ENCODE peak calls at places on chromosomes 4 and X, in six cellular contexts. G, H, Y, M, N and K are unnamed samples.

GRCh38 chrX:48890934-48891401 is 6.6 kb downstream of the TIMM17B start:
- DNase-seq in G (no peak), H (no peak), Y (no peak), M (peak; percentile 15), N (no peak), K (no peak)

GRCh38 chr4:113146876-113147358 is 97.5 kb downstream of the ANK2 start:
- DNase-seq in G (peak; percentile 15), H (no peak), Y (no peak), M (peak; percentile 59), N (no peak), K (peak; percentile 3)

GRCh38 chr4:23035521-23036056 is 342.9 kb downstream of the GBA3 start:
- DNase-seq in G (no peak), H (no peak), Y (peak; percentile 92), M (no peak), N (no peak), K (no peak)

GRCh38 chrX:119677654-119677981 is 15.3 kb downstream of the SEPTIN6 start:
- DNase-seq in G (no peak), H (no peak), Y (no peak), M (no peak), N (no peak), K (no peak)

GRCh38 chr4:184287697-184288255 is 70.1 kb upstream of the ENPP6 start:
- DNase-seq in G (peak; percentile 79), H (peak; percentile 78), Y (peak; percentile 48), M (peak; percentile 60), N (no peak), K (no peak)

GRCh38 chr4:101527186-101527585 is 179.9 kb upstream of the PPP3CA start:
- DNase-seq in G (no peak), H (peak; percentile 48), Y (no peak), M (peak; percentile 10), N (peak; percentile 23), K (peak; percentile 15)

GRCh38 chr4:94472056-94472826 is 20.5 kb downstream of the PDLIM5 start:
- DNase-seq in G (peak; percentile 74), H (peak; percentile 52), Y (no peak), M (peak; percentile 90), N (no peak), K (no peak)

GRCh38 chrX:50967734-50968133 is 57.2 kb downstream of the BMP15 start:
- DNase-seq in G (no peak), H (peak; percentile 67), Y (no peak), M (peak; percentile 56), N (no peak), K (no peak)

GRCh38 chrX:15973299-15973698 is 118.7 kb upstream of the AP1S2 start:
- DNase-seq in G (peak; percentile 39), H (peak; percentile 39), Y (peak; percentile 26), M (peak; percentile 34), N (peak; percentile 71), K (no peak)

GRCh38 chr4:159177265-159178146 is 74.6 kb downstream of the RAPGEF2 start:
- DNase-seq in G (no peak), H (no peak), Y (no peak), M (no peak), N (no peak), K (no peak)
- H3K4me3 ChIP-seq in G (no peak overlapping the region), H (no peak overlapping the region), Y (no peak overlapping the region), M (no peak overlapping the region), N (no peak overlapping the region), K (no peak overlapping the region)

GRCh38 chrX:46444011-46444410 is 101.2 kb downstream of the ZNF674 start:
- DNase-seq in G (peak; percentile 72), H (peak; percentile 66), Y (peak; percentile 6), M (peak; percentile 86), N (peak; percentile 84), K (no peak)
- H3K4me3 ChIP-seq in G (no peak overlapping the region), H (no peak overlapping the region), Y (no peak overlapping the region), M (no peak overlapping the region), N (no peak overlapping the region), K (no peak overlapping the region)

GRCh38 chr4:6692806-6693205 is 872 bp upstream of the S100P start:
- DNase-seq in G (peak; percentile 27), H (peak; percentile 70), Y (peak; percentile 92), M (peak; percentile 61), N (peak; percentile 66), K (no peak)

GRCh38 chr4:6695660-6696581 is 2.2 kb downstream of the S100P start:
- DNase-seq in G (no peak), H (peak; percentile 74), Y (peak; percentile 90), M (no peak), N (peak; percentile 95), K (peak; percentile 54)

GRCh38 chr4:6693274-6694176 is at the start of gene S100P:
- DNase-seq in G (peak; percentile 33), H (peak; percentile 50), Y (peak; percentile 96), M (no peak), N (peak; percentile 87), K (no peak)

GRCh38 chr4:6692379-6692778 is 1.3 kb upstream of the S100P start:
- DNase-seq in G (no peak), H (no peak), Y (peak; percentile 26), M (no peak), N (no peak), K (no peak)

DNA sequence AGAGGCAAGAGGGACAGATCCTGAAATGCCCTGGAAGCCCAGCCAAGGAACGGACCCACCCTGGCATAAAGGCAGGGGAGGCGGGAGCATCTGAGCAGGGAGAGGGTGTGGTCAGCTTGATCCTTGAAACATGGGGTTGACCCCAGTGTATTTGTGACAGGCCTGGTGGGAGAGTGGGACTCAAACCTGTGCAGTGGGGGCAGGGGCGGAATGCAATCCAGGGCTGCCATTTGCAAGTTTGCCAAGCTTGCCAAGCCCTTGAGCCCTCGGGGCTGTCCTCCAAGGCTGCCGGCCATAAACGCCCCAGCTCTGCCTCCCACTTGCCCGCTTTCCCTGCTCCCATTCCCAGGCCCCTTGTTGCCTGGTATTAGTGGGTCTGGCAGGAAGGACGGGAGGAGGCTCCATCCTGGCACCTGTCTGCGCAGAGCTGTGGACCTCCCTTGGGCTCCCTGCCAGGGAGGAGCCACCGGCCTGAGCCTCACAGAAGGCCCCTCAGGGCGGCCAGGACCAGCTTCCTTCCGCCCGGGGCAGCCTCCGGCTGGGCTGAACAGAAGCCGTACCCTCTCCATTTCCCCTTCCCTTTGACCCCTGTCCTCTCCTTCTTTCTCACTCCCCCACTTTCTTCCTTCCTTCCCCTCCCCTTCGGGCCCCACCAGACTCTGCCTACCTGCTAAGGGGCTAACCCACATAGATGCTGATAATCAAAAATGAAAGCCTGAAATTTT is 661 bp downstream of the S100P start:
- DNase-seq in G (no peak), H (no peak), Y (peak; percentile 53), M (no peak), N (peak; percentile 49), K (peak; percentile 55)
- H3K4me3 ChIP-seq in G (no peak overlapping the region), H (peak overlapping the region; percentile 34), Y (no peak overlapping the region), M (no peak overlapping the region), N (peak overlapping the region; percentile 48), K (no peak overlapping the region)

GRCh38 chr4:128241425-128241913 is 46.1 kb downstream of the PGRMC2 start:
- DNase-seq in G (peak; percentile 95), H (peak; percentile 98), Y (peak; percentile 99), M (peak; percentile 93), N (no peak), K (no peak)

GRCh38 chr4:128244379-128244778 is 43.2 kb downstream of the PGRMC2 start:
- DNase-seq in G (no peak), H (peak; percentile 65), Y (peak; percentile 42), M (peak; percentile 75), N (no peak), K (no peak)

GRCh38 chr4:128242601-128243000 is 45.0 kb downstream of the PGRMC2 start:
- DNase-seq in G (no peak), H (no peak), Y (peak; percentile 69), M (no peak), N (no peak), K (no peak)

GRCh38 chr4:128241981-128242380 is 45.6 kb downstream of the PGRMC2 start:
- DNase-seq in G (no peak), H (no peak), Y (no peak), M (no peak), N (no peak), K (no peak)

GRCh38 chr4:128241019-128241418 is 46.6 kb downstream of the PGRMC2 start:
- DNase-seq in G (no peak), H (no peak), Y (no peak), M (no peak), N (no peak), K (no peak)
- H3K4me3 ChIP-seq in G (no peak overlapping the region), H (no peak overlapping the region), Y (no peak overlapping the region), M (no peak overlapping the region), N (no peak overlapping the region), K (no peak overlapping the region)